ENCODE peak calls at places on chromosome 11, in four cellular contexts. C, J, T and B are unnamed samples.
A peak's percentile ranks its signal among the peaks of the same experiment; 100 is the strongest.

GRCh38 chr11:86717817-86718501 is 45.5 kb upstream of the ME3 start:
- DNase-seq in C (no peak), J (no peak), T (no peak), B (no peak)

GRCh38 chr11:121575250-121575962 is 122.6 kb upstream of the SORL1-AS1 start:
- DNase-seq in C (peak; percentile 55), J (peak; percentile 89), T (no peak), B (peak; percentile 82)

GRCh38 chr11:16587670-16588069 is 150.8 kb upstream of the C11orf58 start:
- DNase-seq in C (peak; percentile 62), J (no peak), T (no peak), B (no peak)

GRCh38 chr11:110777765-110778164 is 65.5 kb upstream of the ARHGAP20 start:
- DNase-seq in C (no peak), J (no peak), T (no peak), B (peak; percentile 36)

GRCh38 chr11:16365456-16366355 is 9.4 kb upstream of the SOX6 start:
- DNase-seq in C (no peak), J (no peak), T (no peak), B (no peak)

GRCh38 chr11:21429401-21429800 is 760.0 kb downstream of the NELL1 start:
- DNase-seq in C (no peak), J (no peak), T (no peak), B (no peak)

GRCh38 chr11:843818-844692 is 1.4 kb downstream of the TSPAN4 start:
- DNase-seq in C (peak; percentile 97), J (peak; percentile 95), T (no peak), B (peak; percentile 98)

GRCh38 chr11:83725161-83725560 is 439.0 kb upstream of the CCDC90B start:
- DNase-seq in C (no peak), J (no peak), T (no peak), B (no peak)

GRCh38 chr11:117023178-117023577 is 75.0 kb downstream of the SIK3 start:
- DNase-seq in C (no peak), J (no peak), T (no peak), B (no peak)

GRCh38 chr11:19403196-19403895 is 162.6 kb upstream of the E2F8 start:
- DNase-seq in C (no peak), J (no peak), T (no peak), B (no peak)

GRCh38 chr11:15926071-15926470 is 430.3 kb downstream of the SOX6 start:
- DNase-seq in C (no peak), J (no peak), T (no peak), B (no peak)

GRCh38 chr11:130737041-130737830 is 179.0 kb downstream of the SNX19 start:
- DNase-seq in C (no peak), J (no peak), T (no peak), B (no peak)

GRCh38 chr11:110376711-110377324 is 52.9 kb upstream of the FDX1 start:
- DNase-seq in C (peak; percentile 86), J (peak; percentile 70), T (no peak), B (no peak)

GRCh38 chr11:122022646-122023045 is 93.4 kb downstream of the BLID start:
- DNase-seq in C (no peak), J (no peak), T (no peak), B (no peak)

GRCh38 chr11:73266644-73267015 is 5.5 kb upstream of the P2RY6 start:
- DNase-seq in C (no peak), J (no peak), T (no peak), B (no peak)

GRCh38 chr11:17772704-17773600 is 38.4 kb downstream of the KCNC1 start:
- DNase-seq in C (no peak), J (no peak), T (no peak), B (no peak)

GRCh38 chr11:57444362-57445074 is 15.8 kb upstream of the RTN4RL2 start:
- DNase-seq in C (no peak), J (no peak), T (no peak), B (no peak)

GRCh38 chr11:126029805-126030204 is 32.9 kb downstream of the CDON start:
- DNase-seq in C (no peak), J (no peak), T (no peak), B (no peak)

GRCh38 chr11:109864161-109864661 is 229.0 kb upstream of the ZC3H12C start:
- DNase-seq in C (no peak), J (no peak), T (no peak), B (no peak)

GRCh38 chr11:61955416-61956135 is 5.4 kb downstream of the BEST1 start:
- DNase-seq in C (no peak), J (peak; percentile 56), T (peak; percentile 42), B (peak; percentile 70)

GRCh38 chr11:100890779-100891178 is 203.7 kb downstream of the ARHGAP42 start:
- DNase-seq in C (no peak), J (no peak), T (no peak), B (no peak)

GRCh38 chr11:30291331-30291730 is 31.6 kb upstream of the ARL14EP start:
- DNase-seq in C (no peak), J (no peak), T (no peak), B (no peak)

GRCh38 chr11:65558785-65559509 is 788 bp upstream of the LTBP3 start:
- DNase-seq in C (peak; percentile 80), J (no peak), T (peak; percentile 8), B (peak; percentile 90)

GRCh38 chr11:130159657-130160459 is at the start of gene ST14:
- DNase-seq in C (no peak), J (peak; percentile 82), T (no peak), B (no peak)

GRCh38 chr11:78787696-78788095 is 213.0 kb upstream of the NARS2 start:
- DNase-seq in C (no peak), J (no peak), T (no peak), B (no peak)

GRCh38 chr11:23078289-23078971 is 218.2 kb upstream of the CCDC179 start:
- DNase-seq in C (no peak), J (no peak), T (no peak), B (no peak)

GRCh38 chr11:82195251-82195650 is 538.4 kb downstream of the FAM181B start:
- DNase-seq in C (no peak), J (no peak), T (no peak), B (no peak)

GRCh38 chr11:9459573-9460321 is 1.1 kb upstream of the ZNF143 start:
- DNase-seq in C (peak; percentile 20), J (no peak), T (peak; percentile 38), B (no peak)

GRCh38 chr11:75582935-75583709 is 21.1 kb downstream of the SERPINH1 start:
- DNase-seq in C (peak; percentile 71), J (peak; percentile 60), T (peak; percentile 66), B (peak; percentile 85)

GRCh38 chr11:6544921-6545850 is 48.1 kb downstream of the DNHD1 start:
- DNase-seq in C (no peak), J (no peak), T (no peak), B (no peak)
- H3K27ac ChIP-seq in C (no peak overlapping the region), J (no peak overlapping the region), T (no peak overlapping the region), B (no peak overlapping the region)

GRCh38 chr11:63915961-63916836 is 765 bp downstream of the RCOR2 start:
- DNase-seq in C (peak; percentile 53), J (no peak), T (peak; percentile 39), B (no peak)

GRCh38 chr11:63912678-63913077 is 4.3 kb downstream of the RCOR2 start:
- DNase-seq in C (no peak), J (no peak), T (no peak), B (no peak)

GRCh38 chr11:63914896-63915681 is 1.9 kb downstream of the RCOR2 start:
- DNase-seq in C (no peak), J (no peak), T (no peak), B (no peak)

GRCh38 chr11:63911876-63912275 is 5.1 kb downstream of the RCOR2 start:
- DNase-seq in C (no peak), J (no peak), T (no peak), B (no peak)

DNA sequence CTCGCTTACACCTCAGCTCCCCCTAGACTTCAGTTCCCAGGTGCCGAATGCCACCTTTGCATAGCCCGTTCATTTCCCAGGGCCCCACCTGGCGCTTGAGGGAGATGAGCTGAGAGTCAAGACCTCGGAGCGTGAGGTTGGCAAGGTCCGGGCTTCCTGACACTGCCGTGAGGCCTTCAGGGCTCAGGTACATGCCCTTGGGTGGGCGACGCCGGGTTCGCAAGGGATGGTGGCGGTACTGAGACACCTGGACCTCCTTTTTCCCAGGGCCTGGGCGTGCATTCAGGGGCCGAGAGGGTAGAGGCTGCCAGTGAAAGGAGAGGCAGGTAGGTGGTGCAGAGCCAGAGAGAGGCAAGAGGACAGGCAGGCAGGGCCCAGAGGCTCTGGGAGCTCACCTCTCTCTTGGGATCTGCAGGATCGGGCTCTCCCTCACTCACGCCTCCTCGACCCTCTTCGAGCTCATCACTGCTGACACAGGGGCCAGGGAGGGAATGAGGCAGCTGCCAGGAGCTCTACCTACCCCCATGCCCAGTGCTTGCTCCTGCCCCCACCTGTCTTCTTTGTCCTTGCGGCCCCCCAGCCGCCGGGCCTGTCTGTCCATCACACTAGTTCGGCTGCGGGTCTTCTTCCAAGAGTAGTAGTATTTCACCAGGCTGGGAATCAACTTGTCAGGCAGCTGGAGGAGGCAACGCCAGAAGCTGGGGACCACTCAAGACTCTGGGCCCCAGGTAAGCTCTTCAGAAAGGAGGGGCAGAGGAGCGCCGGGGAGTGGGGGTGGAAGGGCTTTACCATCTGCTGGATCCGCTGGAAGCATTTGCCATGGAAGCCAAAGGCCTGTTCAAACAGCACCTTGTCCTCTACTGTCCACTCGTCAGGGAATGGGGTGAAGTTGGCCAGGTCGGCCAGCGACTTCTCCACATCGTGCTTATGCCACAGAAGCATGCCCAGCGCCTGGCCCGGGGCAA is 2.8 kb downstream of the RCOR2 start:
- DNase-seq in C (no peak), J (no peak), T (no peak), B (no peak)
- H3K4me1 ChIP-seq in C (peaks cover 32% of the 10 kb centered on the region), J (peaks cover 20% of the 10 kb centered on the region), T (peaks cover 28% of the 10 kb centered on the region), B (peaks cover 53% of the 10 kb centered on the region)

GRCh38 chr11:114738954-114739353 is 60.6 kb downstream of the NXPE2 start:
- DNase-seq in C (peak; percentile 12), J (no peak), T (no peak), B (no peak)
- TF ChIP-seq CTCF in C (peak; percentile 59), J (peak; percentile 71), T (peak; percentile 41), B (peak; percentile 73)

GRCh38 chr11:43784301-43784700 is 96.3 kb upstream of the ALKBH3 start:
- DNase-seq in C (no peak), J (no peak), T (no peak), B (no peak)

GRCh38 chr11:43784866-43785265 is 95.8 kb upstream of the ALKBH3 start:
- DNase-seq in C (no peak), J (no peak), T (no peak), B (no peak)

GRCh38 chr11:43774786-43775185 is 94.2 kb downstream of the HSD17B12 start:
- DNase-seq in C (no peak), J (no peak), T (no peak), B (no peak)

DNA sequence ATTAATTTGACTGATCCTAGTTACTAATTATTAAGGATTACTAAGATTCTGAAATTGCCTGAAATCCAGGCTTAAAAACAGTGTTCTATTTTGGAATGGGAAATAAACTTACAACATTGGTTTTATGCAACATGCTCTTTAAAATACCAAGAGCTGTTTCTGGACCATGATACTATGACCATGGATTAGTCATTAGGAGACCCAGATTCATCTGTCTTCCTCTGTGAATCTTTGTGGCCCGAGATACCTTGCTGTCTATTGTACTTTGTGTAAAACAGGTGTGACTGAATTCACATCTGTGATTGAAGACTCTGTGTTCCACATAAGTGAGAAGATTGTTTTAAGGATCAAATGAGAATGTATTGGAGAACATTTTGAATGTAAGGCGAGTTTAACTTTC is 98.8 kb downstream of the HSD17B12 start:
- DNase-seq in C (no peak), J (no peak), T (no peak), B (no peak)
- H3K27ac ChIP-seq in C (no peak overlapping the region), J (no peak overlapping the region), T (no peak overlapping the region), B (no peak overlapping the region)